ENCODE peak calls at places on chromosomes 3 and 15, in ten cellular contexts. P, F, M, N, V, R, B, J, X and O are unnamed samples.

GRCh38 chr3:146334151-146334550 is 83.2 kb upstream of the PLSCR4 start:
- DNase-seq in P (no peak), F (no peak), M (no peak), N (no peak), V (no peak), R (no peak), B (no peak), J (no peak), X (no peak), O (no peak)

GRCh38 chr3:25449857-25450256 is 21.8 kb downstream of the RARB start:
- DNase-seq in P (no peak), F (no peak), M (no peak), N (no peak), V (no peak), R (no peak), B (no peak), J (no peak), X (no peak), O (no peak)

GRCh38 chr15:36951747-36952247 is 148.6 kb downstream of the MEIS2 start:
- DNase-seq in P (no peak), F (no peak), M (no peak), N (no peak), V (no peak), R (peak), B (no peak), J (no peak), X (no peak), O (no peak)

GRCh38 chr3:152436707-152437615 is 168.2 kb downstream of the MBNL1 start:
- DNase-seq in P (no peak), F (no peak), M (no peak), N (no peak), V (no peak), R (no peak), B (no peak), J (no peak), X (no peak), O (no peak)

GRCh38 chr3:197428117-197428761 is 127.5 kb downstream of the BDH1 start:
- DNase-seq in P (peak), F (peak), M (no peak), N (no peak), V (peak), R (no peak), B (no peak), J (peak), X (peak), O (peak)

GRCh38 chr3:186998937-186999368 is 68.6 kb downstream of the ST6GAL1 start:
- DNase-seq in P (no peak), F (no peak), M (no peak), N (no peak), V (no peak), R (no peak), B (no peak), J (no peak), X (no peak), O (no peak)

GRCh38 chr3:109023656-109024254 is 70.1 kb upstream of the GUCA1C start:
- DNase-seq in P (peak), F (peak), M (peak), N (peak), V (no peak), R (peak), B (no peak), J (no peak), X (peak), O (peak)

GRCh38 chr3:188088948-188089685 is 64.8 kb upstream of the LPP start:
- DNase-seq in P (no peak), F (no peak), M (no peak), N (no peak), V (no peak), R (no peak), B (no peak), J (no peak), X (no peak), O (no peak)

GRCh38 chr3:109702252-109702651 is 364.9 kb upstream of the DPPA4 start:
- DNase-seq in P (no peak), F (no peak), M (no peak), N (no peak), V (no peak), R (no peak), B (no peak), J (no peak), X (no peak), O (peak)

GRCh38 chr15:67501836-67502461 is 19.0 kb upstream of the C15orf61 start:
- DNase-seq in P (no peak), F (no peak), M (no peak), N (no peak), V (no peak), R (peak), B (no peak), J (no peak), X (no peak), O (no peak)

GRCh38 chr3:77464106-77464688 is 424.3 kb downstream of the ROBO2 start:
- DNase-seq in P (no peak), F (no peak), M (no peak), N (no peak), V (no peak), R (no peak), B (no peak), J (no peak), X (peak), O (no peak)

GRCh38 chr3:156522673-156523072 is 32.2 kb downstream of the SSR3 start:
- DNase-seq in P (no peak), F (no peak), M (no peak), N (no peak), V (no peak), R (no peak), B (no peak), J (no peak), X (no peak), O (no peak)

GRCh38 chr3:45153658-45154437 is 7.7 kb upstream of the CDCP1 start:
- DNase-seq in P (no peak), F (no peak), M (no peak), N (no peak), V (no peak), R (no peak), B (no peak), J (no peak), X (no peak), O (no peak)

GRCh38 chr3:177673105-177673804 is 476.0 kb upstream of the TBL1XR1 start:
- DNase-seq in P (no peak), F (no peak), M (no peak), N (no peak), V (no peak), R (no peak), B (no peak), J (no peak), X (peak), O (no peak)

GRCh38 chr3:112089956-112090898 is 4.0 kb downstream of the C3orf52 start:
- DNase-seq in P (no peak), F (no peak), M (no peak), N (no peak), V (no peak), R (no peak), B (no peak), J (no peak), X (no peak), O (no peak)